ENCODE peak calls at places on chromosomes 2 and 18, in ten cellular contexts. V, S, E, K, L, F, I, U, A and Q are unnamed samples.

GRCh38 chr2:161415467-161416293 is 417 bp upstream of the TBR1 start:
- DNase-seq in K (no peak), L (no peak), E (no peak), A (no peak), U (no peak), V (no peak), F (no peak), S (no peak), I (no peak), Q (no peak)

GRCh38 chr2:8840475-8841091 is 3.2 kb upstream of the KIDINS220 start:
- DNase-seq in E (no peak), U (no peak), A (no peak), L (no peak), F (no peak), V (no peak), K (no peak), S (no peak), I (no peak), Q (no peak)

GRCh38 chr2:207042155-207042554 is 102.8 kb downstream of the CPO start:
- DNase-seq in L (peak), I (no peak), U (no peak), K (no peak), V (no peak), S (no peak), A (no peak), E (no peak), F (peak), Q (no peak)

GRCh38 chr2:106358081-106358480 is 110.1 kb downstream of the RGPD3 start:
- DNase-seq in E (no peak), V (no peak), K (no peak), A (no peak), L (no peak), U (no peak), I (peak), F (no peak), S (no peak), Q (no peak)

GRCh38 chr2:240556553-240557100 is 1.2 kb downstream of the ANKMY1 start:
- DNase-seq in L (peak), U (peak), V (peak), E (peak), F (peak), A (no peak), S (peak), K (no peak), I (no peak), Q (no peak)

GRCh38 chr2:159613515-159614336 is 2.6 kb downstream of the BAZ2B start:
- DNase-seq in I (peak), E (no peak), A (no peak), F (peak), L (peak), S (no peak), K (no peak), V (peak), U (no peak), Q (no peak)

GRCh38 chr18:10035306-10035991 is 121.6 kb downstream of the VAPA start:
- DNase-seq in L (no peak), I (no peak), K (no peak), U (peak), E (peak), S (no peak), F (peak), A (no peak), V (peak), Q (no peak)

GRCh38 chr2:102025016-102025491 is 33.3 kb downstream of the IL1R2 start:
- DNase-seq in U (no peak), A (no peak), E (no peak), V (peak), S (no peak), F (peak), I (no peak), L (peak), K (no peak), Q (no peak)

GRCh38 chr2:240962371-240963064 is 35.9 kb upstream of the SNED1 start:
- DNase-seq in L (no peak), F (peak), U (no peak), S (peak), K (no peak), V (no peak), A (no peak), I (no peak), E (peak), Q (peak)

GRCh38 chr2:54906711-54907110 is 143.5 kb downstream of the RTN4 start:
- DNase-seq in A (no peak), I (no peak), S (no peak), L (no peak), E (no peak), U (no peak), K (no peak), V (no peak), F (no peak), Q (no peak)

GRCh38 chr2:55519908-55520885 is 679 bp downstream of the CFAP36 start:
- DNase-seq in U (peak), S (no peak), K (no peak), E (peak), A (no peak), L (peak), F (peak), I (peak), V (peak), Q (no peak)

GRCh38 chr2:50840346-50841124 is 191.4 kb downstream of the NRXN1 start:
- DNase-seq in V (no peak), L (no peak), K (no peak), F (no peak), A (no peak), I (no peak), U (no peak), S (no peak), E (no peak), Q (no peak)

GRCh38 chr2:233385489-233386044 is 31.3 kb downstream of the DGKD start:
- DNase-seq in V (no peak), U (no peak), K (no peak), A (no peak), F (no peak), E (no peak), S (no peak), L (no peak), I (peak), Q (no peak)

GRCh38 chr2:172350844-172351480 is 76.4 kb upstream of the ITGA6 start:
- DNase-seq in E (peak), L (no peak), S (peak), I (no peak), A (no peak), V (no peak), U (no peak), K (no peak), F (no peak), Q (no peak)

GRCh38 chr18:3008546-3008945 is 4.4 kb downstream of the LPIN2 start:
- DNase-seq in V (peak), S (no peak), U (no peak), A (no peak), E (no peak), I (no peak), K (peak), L (peak), F (peak), Q (no peak)

GRCh38 chr2:220779918-220780317 is 792.2 kb downstream of the EPHA4 start:
- DNase-seq in F (peak), I (no peak), L (peak), U (no peak), S (no peak), V (peak), A (peak), E (no peak), K (peak), Q (no peak)

GRCh38 chr2:56749152-56749752 is 565.5 kb downstream of the CCDC85A start:
- DNase-seq in U (no peak), F (peak), V (peak), K (no peak), L (peak), S (no peak), I (peak), A (peak), E (no peak), Q (no peak)

GRCh38 chr2:204274991-204275390 is 270.3 kb upstream of the PARD3B start:
- DNase-seq in F (no peak), I (no peak), K (no peak), L (no peak), A (no peak), E (no peak), U (no peak), S (no peak), V (no peak), Q (no peak)

GRCh38 chr2:149924028-149924427 is 336.5 kb upstream of the MMADHC start:
- DNase-seq in I (no peak), L (peak), F (peak), A (no peak), U (no peak), S (no peak), K (no peak), E (no peak), V (peak), Q (no peak)

GRCh38 chr2:46012618-46013240 is 284.5 kb upstream of the EPAS1 start:
- DNase-seq in K (no peak), S (no peak), L (peak), A (no peak), E (no peak), U (no peak), V (no peak), I (no peak), F (no peak), Q (no peak)

GRCh38 chr2:230068658-230069080 is at the start of gene SLC16A14:
- DNase-seq in F (peak), I (peak), L (peak), E (no peak), A (peak), U (peak), V (peak), K (no peak), S (no peak), Q (no peak)

GRCh38 chr2:220394433-220394832 is 767.0 kb downstream of the SLC4A3 start:
- DNase-seq in U (peak), K (no peak), V (peak), E (no peak), F (peak), L (peak), I (no peak), S (no peak), A (no peak), Q (peak)

GRCh38 chr18:62436636-62437519 is 85.9 kb upstream of the ZCCHC2 start:
- DNase-seq in L (peak), K (no peak), I (no peak), A (no peak), E (peak), F (peak), U (no peak), V (peak), S (peak), Q (no peak)

GRCh38 chr2:107633580-107634147 is 193.0 kb upstream of the RGPD4 start:
- DNase-seq in U (no peak), A (peak), S (no peak), I (no peak), V (peak), F (peak), K (peak), E (no peak), L (peak), Q (no peak)

GRCh38 chr2:192030289-192030688 is 164.4 kb downstream of the TMEFF2 start:
- DNase-seq in E (no peak), S (no peak), L (peak), V (peak), K (no peak), I (no peak), F (peak), U (no peak), A (no peak), Q (no peak)

DNA sequence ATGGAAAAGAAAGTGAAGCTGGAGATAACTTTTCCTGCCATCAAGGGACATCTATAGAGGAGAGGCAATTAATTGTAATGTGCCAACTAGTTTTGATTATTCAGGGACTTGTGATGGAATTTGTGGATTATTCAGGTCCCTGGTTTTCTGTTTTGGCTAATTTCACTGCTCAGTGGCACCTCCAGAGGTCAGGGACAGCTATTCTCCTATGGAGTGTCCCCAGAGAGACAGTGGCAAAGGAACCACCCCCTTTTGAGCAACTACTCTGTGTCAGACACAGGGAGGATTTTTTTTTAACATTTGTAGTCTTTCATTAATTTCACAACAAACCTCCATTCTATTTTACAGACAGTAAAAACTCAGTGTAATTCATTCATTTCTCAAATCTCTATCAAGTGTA is 206.0 kb upstream of the SPRED2 start:
- DNase-seq in K (no peak), F (peak), U (peak), L (no peak), V (no peak), A (no peak), S (no peak), E (no peak), I (no peak), Q (no peak)
- TF ChIP-seq CTCF in K (peak), F (peak), U (peak), L (no peak), V (peak), A (no peak), S (no peak), E (no peak), I (peak), Q (no peak)

GRCh38 chr18:13746636-13747035 is 20.2 kb downstream of the RNMT start:
- DNase-seq in I (no peak), A (no peak), U (no peak), F (no peak), E (no peak), K (no peak), L (no peak), V (no peak), S (no peak), Q (no peak)
- TF ChIP-seq CTCF in I (no peak), A (no peak), U (no peak), F (peak), E (no peak), K (no peak), L (no peak), V (no peak), S (no peak), Q (no peak)

GRCh38 chr2:236755278-236755840 is 185.7 kb downstream of the ACKR3 start:
- DNase-seq in E (no peak), V (peak), I (no peak), A (no peak), U (no peak), L (no peak), S (no peak), K (no peak), F (no peak), Q (no peak)

GRCh38 chr2:236752111-236752510 is 182.5 kb downstream of the ACKR3 start:
- DNase-seq in U (no peak), I (no peak), F (no peak), K (no peak), E (no peak), L (no peak), V (no peak), S (no peak), A (no peak), Q (no peak)

GRCh38 chr2:236758406-236758805 is 188.8 kb downstream of the ACKR3 start:
- DNase-seq in U (no peak), I (no peak), S (no peak), E (no peak), A (no peak), L (no peak), K (no peak), V (no peak), F (no peak), Q (no peak)

GRCh38 chr2:236753611-236754010 is 184.0 kb downstream of the ACKR3 start:
- DNase-seq in L (no peak), S (no peak), U (no peak), K (no peak), F (no peak), I (no peak), V (no peak), E (no peak), A (no peak), Q (no peak)

DNA sequence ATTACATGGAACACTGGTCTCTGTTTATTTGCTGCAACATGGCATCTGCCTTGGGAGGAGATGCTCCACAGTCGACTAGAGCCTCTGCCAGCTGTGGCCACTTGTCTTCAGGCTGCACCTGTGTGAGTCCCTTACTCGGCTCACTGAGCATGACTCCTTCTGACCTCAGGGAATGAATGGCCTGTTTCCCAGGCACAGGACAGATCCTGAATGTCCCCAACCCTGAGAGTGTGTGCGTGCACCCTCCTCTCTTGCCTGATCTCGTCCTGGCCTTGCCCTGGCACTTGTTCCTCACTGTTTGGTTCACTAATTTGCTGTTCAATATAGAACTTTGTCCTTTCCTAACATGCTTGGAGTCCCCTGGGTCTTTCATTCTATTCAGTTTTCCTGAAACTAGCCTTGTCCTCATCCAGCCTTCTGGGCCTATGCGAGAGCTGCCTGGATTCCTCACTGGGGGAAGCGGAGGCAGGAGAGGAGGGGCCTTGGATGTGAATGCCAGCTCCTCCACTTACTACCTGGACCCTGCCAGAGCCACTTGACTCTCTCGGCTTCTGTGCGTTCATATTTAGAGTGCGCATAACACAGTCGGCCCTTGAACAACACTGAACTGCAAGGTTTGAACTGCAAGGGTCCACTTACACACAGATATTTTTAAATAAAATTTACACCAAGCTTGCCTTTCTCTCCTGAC is 184.8 kb downstream of the ACKR3 start:
- DNase-seq in E (no peak), U (no peak), K (no peak), V (no peak), L (no peak), F (no peak), A (no peak), I (no peak), S (no peak), Q (peak)
- TF ChIP-seq CTCF in E (no peak), U (no peak), K (no peak), V (no peak), L (no peak), F (no peak), A (no peak), I (no peak), S (no peak), Q (no peak)

DNA sequence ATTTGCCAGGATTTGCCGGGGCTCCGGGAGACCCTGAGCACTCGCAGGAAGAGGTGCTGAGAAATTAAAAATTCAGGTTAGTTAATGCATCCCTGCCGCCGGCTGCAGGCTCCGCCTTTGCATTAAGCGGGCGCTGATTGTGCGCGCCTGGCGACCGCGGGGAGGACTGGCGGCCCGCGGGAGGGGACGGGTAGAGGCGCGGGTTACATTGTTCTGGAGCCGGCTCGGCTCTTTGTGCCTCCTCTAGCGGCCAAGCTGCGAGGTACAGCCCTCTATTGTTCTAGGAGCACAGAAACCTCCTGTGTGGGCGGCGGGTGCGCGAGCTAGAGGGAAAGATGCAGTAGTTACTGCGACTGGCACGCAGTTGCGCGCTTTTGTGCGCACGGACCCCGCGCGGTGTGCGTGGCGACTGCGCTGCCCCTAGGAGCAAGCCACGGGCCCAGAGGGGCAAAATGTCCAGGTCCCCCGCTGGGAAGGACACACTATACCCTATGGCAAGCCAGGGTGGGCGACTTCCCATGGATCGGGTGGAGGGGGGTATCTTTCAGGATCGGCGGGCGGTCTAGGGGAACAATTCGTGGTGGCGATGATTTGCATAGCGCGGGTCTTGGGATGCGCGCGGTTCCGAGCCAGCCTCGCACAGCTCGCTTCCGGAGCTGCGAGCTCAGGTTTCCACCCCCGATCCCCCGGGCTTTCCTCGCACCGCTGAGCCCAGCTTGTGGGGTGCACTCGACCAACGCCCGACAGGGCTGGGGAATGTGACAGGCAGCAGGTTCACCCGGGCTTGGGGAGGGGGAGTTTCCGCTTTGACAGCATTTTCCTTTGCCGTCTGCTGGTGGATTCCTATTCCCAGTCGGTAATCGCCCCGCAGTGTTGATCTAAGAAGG is 2.9 kb downstream of the ONECUT2 start:
- DNase-seq in V (peak), S (no peak), I (no peak), L (peak), E (no peak), K (no peak), U (peak), A (peak), F (peak), Q (no peak)
- TF ChIP-seq CTCF in V (peak), S (peak), I (no peak), L (peak), E (peak), K (peak), U (peak), A (peak), F (peak), Q (peak)

GRCh38 chr2:66445781-66446177 is 10.9 kb downstream of the MEIS1 start:
- DNase-seq in V (peak), A (no peak), L (no peak), F (peak), K (no peak), I (no peak), S (no peak), U (no peak), E (no peak), Q (no peak)

GRCh38 chr2:66446924-66447323 is 12.0 kb downstream of the MEIS1 start:
- DNase-seq in I (no peak), F (peak), U (no peak), A (no peak), E (no peak), S (no peak), V (peak), K (no peak), L (no peak), Q (no peak)

GRCh38 chr2:66446178-66446860 is 11.4 kb downstream of the MEIS1 start:
- DNase-seq in S (peak), L (no peak), U (no peak), K (no peak), F (peak), E (no peak), V (peak), I (no peak), A (no peak), Q (no peak)

GRCh38 chr2:66443977-66444855 is 9.3 kb downstream of the MEIS1 start:
- DNase-seq in S (peak), F (peak), E (no peak), K (no peak), A (no peak), I (no peak), V (peak), U (no peak), L (peak), Q (no peak)

GRCh38 chr2:66445076-66445724 is 10.3 kb downstream of the MEIS1 start:
- DNase-seq in I (no peak), E (no peak), U (no peak), V (peak), L (no peak), S (peak), F (peak), K (no peak), A (no peak), Q (no peak)
- TF ChIP-seq CTCF in I (no peak), E (peak), U (no peak), V (peak), L (peak), S (no peak), F (peak), K (peak), A (no peak), Q (no peak)

GRCh38 chr18:49886891-49887764 is 73.8 kb upstream of the ACAA2 start:
- DNase-seq in E (peak), F (no peak), V (no peak), L (no peak), U (no peak), I (no peak), A (no peak), K (no peak), S (no peak), Q (no peak)
- TF ChIP-seq CTCF in E (no peak), F (no peak), V (no peak), L (no peak), U (no peak), I (no peak), A (peak), K (no peak), S (no peak), Q (no peak)

GRCh38 chr18:45014047-45014501 is 333.4 kb downstream of the SETBP1 start:
- DNase-seq in E (no peak), A (peak), U (peak), F (peak), V (peak), S (no peak), I (no peak), K (peak), L (peak), Q (no peak)
- TF ChIP-seq CTCF in E (peak), A (peak), U (no peak), F (peak), V (peak), S (no peak), I (no peak), K (peak), L (peak), Q (peak)

DNA sequence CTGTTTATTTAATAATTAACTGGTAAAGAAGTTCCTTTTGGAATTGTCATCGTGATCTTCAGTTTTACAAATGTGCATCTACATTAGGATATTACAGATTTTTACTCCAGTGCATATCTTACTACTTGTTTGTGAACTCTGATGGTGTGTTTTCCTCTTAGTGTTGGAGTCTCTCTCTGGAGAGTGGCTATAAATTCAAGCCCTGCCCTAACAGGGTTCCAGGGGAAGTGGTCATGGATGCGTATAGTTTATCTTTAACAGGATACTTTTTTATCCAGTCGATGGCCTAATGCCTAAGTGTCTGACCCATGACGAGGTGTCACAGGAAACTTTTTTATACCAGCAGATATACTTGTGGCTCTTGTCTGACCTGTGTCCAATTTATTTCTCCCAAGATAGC is 75.4 kb downstream of the CHN1 start:
- DNase-seq in K (no peak), F (no peak), S (no peak), E (no peak), L (no peak), V (no peak), I (no peak), U (no peak), A (no peak), Q (no peak)
- TF ChIP-seq CTCF in K (no peak), F (no peak), S (no peak), E (no peak), L (no peak), V (no peak), I (no peak), U (no peak), A (no peak), Q (no peak)